ENCODE peak calls at places on chromosome X, in nine cellular contexts. S is suprapubic skin; F is choroid plexus epithelial cell; X is body of pancreas; P is heart left ventricle; L is CD8-positive, alpha-beta T cell; D is OCI-LY7; T is upper lobe of right lung; W is activated CD8-positive, alpha-beta T cell treated with anti-CD3 and anti-CD28 coated beads for 36 hours. U is an unnamed sample.
A peak's percentile ranks its signal among the peaks of the same experiment; 100 is the strongest.

GRCh38 chrX:70525733-70526132 is 81.1 kb downstream of the DLG3 start:
- DNase-seq in S (no peak), F (peak; percentile 6), X (peak; percentile 95), P (no peak), L (no peak), D (no peak), T (peak; percentile 87), W (no peak), U (no peak)

GRCh38 chrX:100319716-100320115 is 90.4 kb downstream of the PCDH19 start:
- DNase-seq in S (no peak), F (no peak), X (no peak), P (no peak), L (no peak), D (no peak), T (no peak), W (no peak), U (no peak)

GRCh38 chrX:22699591-22700091 is 300.1 kb upstream of the DDX53 start:
- DNase-seq in S (no peak), F (peak; percentile 85), X (no peak), P (no peak), L (no peak), D (no peak), T (no peak), W (no peak), U (no peak)

GRCh38 chrX:116246261-116246660 is 75.7 kb downstream of the AGTR2 start:
- DNase-seq in S (no peak), F (no peak), X (no peak), P (no peak), L (no peak), D (no peak), T (no peak), W (no peak), U (no peak)

GRCh38 chrX:140509468-140510305 is 4.8 kb upstream of the SOX3 start:
- DNase-seq in S (no peak), F (no peak), X (no peak), P (no peak), L (no peak), D (no peak), T (no peak), W (no peak), U (no peak)

GRCh38 chrX:7252013-7252610 is 104.2 kb upstream of the PUDP start:
- DNase-seq in S (no peak), F (no peak), X (peak; percentile 87), P (no peak), L (no peak), D (no peak), T (peak; percentile 64), W (no peak), U (no peak)

GRCh38 chrX:6293716-6294115 is 65.0 kb upstream of the NLGN4X start:
- DNase-seq in S (no peak), F (no peak), X (no peak), P (no peak), L (no peak), D (no peak), T (no peak), W (no peak), U (no peak)

GRCh38 chrX:1754077-1754476 is 139.2 kb downstream of the ASMT start:
- DNase-seq in S (no peak), F (no peak), X (no peak), P (no peak), L (no peak), D (no peak), T (no peak), W (no peak), U (no peak)

GRCh38 chrX:151754641-151755215 is 20.2 kb downstream of the CNGA2 start:
- DNase-seq in S (no peak), F (peak; percentile 55), X (no peak), P (no peak), L (no peak), D (no peak), T (no peak), W (no peak), U (no peak)

GRCh38 chrX:3129256-3129655 is 88.0 kb downstream of the ARSF start:
- DNase-seq in S (no peak), F (peak; percentile 48), X (no peak), P (no peak), L (no peak), D (no peak), T (no peak), W (no peak), U (no peak)

GRCh38 chrX:114532093-114532805 is 51.6 kb upstream of the HTR2C start:
- DNase-seq in S (no peak), F (no peak), X (no peak), P (no peak), L (no peak), D (no peak), T (no peak), W (no peak), U (no peak)

GRCh38 chrX:39808471-39808917 is 289.3 kb downstream of the BCOR start:
- DNase-seq in S (no peak), F (peak; percentile 84), X (no peak), P (peak; percentile 20), L (no peak), D (no peak), T (no peak), W (no peak), U (no peak)

GRCh38 chrX:134484039-134484438 is 24.1 kb downstream of the HPRT1 start:
- DNase-seq in S (no peak), F (peak; percentile 75), X (no peak), P (no peak), L (no peak), D (peak; percentile 19), T (no peak), W (no peak), U (no peak)

GRCh38 chrX:45524296-45524695 is 323.6 kb upstream of the DIPK2B start:
- DNase-seq in S (no peak), F (no peak), X (no peak), P (no peak), L (no peak), D (no peak), T (no peak), W (no peak), U (no peak)

GRCh38 chrX:32987139-32987538 is 224.2 kb downstream of the DMD start:
- DNase-seq in S (no peak), F (no peak), X (no peak), P (peak; percentile 6), L (no peak), D (no peak), T (no peak), W (no peak), U (no peak)

GRCh38 chrX:34379891-34380290 is 247.8 kb upstream of the FAM47A start:
- DNase-seq in S (no peak), F (peak; percentile 5), X (no peak), P (no peak), L (no peak), D (no peak), T (no peak), W (no peak), U (no peak)

GRCh38 chrX:35115205-35115604 is 172.6 kb downstream of the FAM47B start:
- DNase-seq in S (no peak), F (peak; percentile 44), X (no peak), P (no peak), L (no peak), D (no peak), T (no peak), W (no peak), U (no peak)

GRCh38 chrX:123487674-123488073 is 245.2 kb downstream of the THOC2 start:
- DNase-seq in S (no peak), F (no peak), X (no peak), P (no peak), L (no peak), D (no peak), T (no peak), W (no peak), U (no peak)

GRCh38 chrX:139844163-139844562 is 88.7 kb downstream of the ATP11C start:
- DNase-seq in S (no peak), F (no peak), X (peak; percentile 24), P (no peak), L (no peak), D (peak; percentile 3), T (no peak), W (peak; percentile 11), U (no peak)

GRCh38 chrX:13763489-13763888 is 28.9 kb downstream of the OFD1 start:
- DNase-seq in S (peak; percentile 74), F (no peak), X (peak; percentile 40), P (peak; percentile 41), L (no peak), D (no peak), T (no peak), W (no peak), U (no peak)
- TF ChIP-seq CTCF in S (no peak), F (no peak), X (no peak), P (no peak), L (no peak), D (no peak), T (peak; percentile 15), W (no peak), U (no peak)

DNA sequence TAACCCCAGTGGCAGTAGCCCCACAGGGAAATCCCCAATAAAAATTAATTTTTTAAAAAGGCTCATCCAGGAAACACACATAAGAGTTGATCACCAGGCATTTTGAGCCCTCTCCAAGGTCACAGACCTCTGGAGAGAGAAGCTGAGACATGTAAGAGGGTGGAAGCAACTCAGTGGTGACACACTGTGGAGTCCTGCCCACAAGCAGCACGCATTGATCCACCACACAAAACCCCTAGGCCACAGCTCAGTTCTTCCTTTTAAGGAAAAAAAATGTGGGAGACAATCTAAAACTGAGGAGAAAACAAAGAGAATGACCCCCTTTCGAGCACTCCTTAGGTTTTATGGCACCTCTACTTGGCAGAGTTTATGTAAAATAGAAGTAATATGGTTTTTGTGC is 71.7 kb upstream of the S100G start:
- DNase-seq in S (no peak), F (peak; percentile 60), X (no peak), P (no peak), L (no peak), D (no peak), T (no peak), W (no peak), U (no peak)
- TF ChIP-seq CTCF in S (no peak), F (no peak), X (no peak), P (no peak), L (no peak), D (no peak), T (no peak), W (no peak), U (no peak)

DNA sequence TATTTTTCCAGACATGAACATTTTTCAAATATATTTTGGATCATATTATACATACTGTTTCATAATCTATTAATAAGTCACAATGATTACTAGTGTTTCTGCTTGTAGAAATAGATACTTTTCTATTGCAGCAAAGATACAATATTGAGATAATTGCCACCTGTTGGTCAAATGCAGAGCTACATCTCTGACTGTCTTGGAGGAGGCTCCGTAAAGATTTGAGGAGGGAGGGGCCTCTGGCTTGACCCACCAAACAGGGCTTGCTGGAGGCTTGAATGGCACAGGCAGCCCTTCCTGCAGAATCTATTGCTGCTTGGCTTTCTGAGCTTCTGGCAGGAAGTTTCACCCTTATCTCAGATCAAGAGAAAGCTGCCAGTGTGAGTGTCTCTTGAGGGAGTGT is 99.3 kb upstream of the ARMCX2 start:
- DNase-seq in S (no peak), F (peak; percentile 73), X (peak; percentile 34), P (peak; percentile 7), L (peak; percentile 10), D (peak; percentile 38), T (no peak), W (peak; percentile 47), U (no peak)
- TF ChIP-seq CTCF in S (peak; percentile 28), F (peak; percentile 57), X (peak; percentile 43), P (peak; percentile 40), L (peak; percentile 46), D (peak; percentile 64), T (peak; percentile 53), W (no peak), U (no peak)

DNA sequence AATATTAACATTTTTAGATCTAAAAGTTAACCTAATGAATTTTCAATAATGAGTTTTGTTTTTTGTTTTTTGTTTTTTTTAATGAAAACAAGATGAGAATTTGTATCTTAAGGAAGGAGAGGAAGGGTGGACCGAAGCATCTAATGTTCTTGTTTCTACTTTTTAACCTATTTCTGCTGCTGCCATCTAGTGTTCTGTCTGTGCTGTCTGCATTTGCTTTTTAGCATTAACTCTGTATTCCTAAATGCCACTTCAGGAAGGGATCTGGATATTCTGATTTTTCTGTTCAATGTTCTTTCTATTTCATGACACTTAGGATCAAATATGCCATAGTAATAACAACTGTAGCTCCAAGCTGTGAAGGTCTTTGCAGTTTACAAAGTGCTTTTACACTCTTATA is 161.7 kb downstream of the BRWD3 start:
- DNase-seq in S (no peak), F (peak; percentile 27), X (no peak), P (no peak), L (no peak), D (peak; percentile 1), T (no peak), W (no peak), U (no peak)
- TF ChIP-seq CTCF in S (no peak), F (peak; percentile 57), X (no peak), P (no peak), L (no peak), D (peak; percentile 75), T (peak; percentile 16), W (no peak), U (no peak)